ENCODE peak calls at places on chromosome 18, in four cellular contexts. One of them, this sample, is unnamed. For H3K4me1, the result is how much of the 10 kb centered on the place peaks cover.

GRCh38 chr18:47968006-47968676 is 37.7 kb upstream of the SMAD2 start:
- DNase-seq in mammary epithelial cell: no peak
- DNase-seq in A549: peak
- DNase-seq in heart right ventricle: no peak
- DNase-seq in this sample: no peak

GRCh38 chr18:24826605-24827004 is 366.2 kb downstream of the HRH4 start:
- DNase-seq in mammary epithelial cell: no peak
- DNase-seq in A549: no peak
- DNase-seq in heart right ventricle: no peak
- DNase-seq in this sample: no peak

GRCh38 chr18:25261768-25262167 is 90.2 kb downstream of the ZNF521 start:
- DNase-seq in mammary epithelial cell: no peak
- DNase-seq in A549: no peak
- DNase-seq in heart right ventricle: no peak
- DNase-seq in this sample: no peak

GRCh38 chr18:63956755-63957154 is 7.7 kb downstream of the HMSD start:
- DNase-seq in mammary epithelial cell: no peak
- DNase-seq in A549: no peak
- DNase-seq in heart right ventricle: no peak
- DNase-seq in this sample: no peak

GRCh38 chr18:78268226-78268625 is 711.4 kb upstream of the SALL3 start:
- DNase-seq in mammary epithelial cell: no peak
- DNase-seq in A549: no peak
- DNase-seq in heart right ventricle: no peak
- DNase-seq in this sample: no peak

GRCh38 chr18:14086459-14087231 is 45.6 kb downstream of the ZNF519 start:
- DNase-seq in mammary epithelial cell: peak
- DNase-seq in A549: peak
- DNase-seq in heart right ventricle: no peak
- DNase-seq in this sample: no peak

GRCh38 chr18:74818776-74819175 is 221.1 kb downstream of the ZNF407 start:
- DNase-seq in mammary epithelial cell: peak
- DNase-seq in A549: no peak
- DNase-seq in heart right ventricle: no peak
- DNase-seq in this sample: no peak

GRCh38 chr18:73824684-73825083 is 322.9 kb downstream of the FBXO15 start:
- DNase-seq in mammary epithelial cell: no peak
- DNase-seq in A549: no peak
- DNase-seq in heart right ventricle: no peak
- DNase-seq in this sample: no peak

GRCh38 chr18:22521026-22521707 is 103.5 kb upstream of the CTAGE1 start:
- DNase-seq in mammary epithelial cell: no peak
- DNase-seq in A549: no peak
- DNase-seq in heart right ventricle: no peak
- DNase-seq in this sample: no peak

GRCh38 chr18:8367217-8367988 is 241.8 kb upstream of the RAB12 start:
- DNase-seq in mammary epithelial cell: no peak
- DNase-seq in A549: peak
- DNase-seq in heart right ventricle: peak
- DNase-seq in this sample: no peak

GRCh38 chr18:8391068-8391467 is 218.2 kb upstream of the RAB12 start:
- DNase-seq in mammary epithelial cell: no peak
- DNase-seq in A549: no peak
- DNase-seq in heart right ventricle: no peak
- DNase-seq in this sample: no peak

GRCh38 chr18:75140296-75140695 is 68.6 kb downstream of the PTGR3 start:
- DNase-seq in mammary epithelial cell: no peak
- DNase-seq in A549: no peak
- DNase-seq in heart right ventricle: no peak
- DNase-seq in this sample: peak

GRCh38 chr18:13932285-13933025 is 17.1 kb upstream of the MC2R start:
- DNase-seq in mammary epithelial cell: no peak
- DNase-seq in A549: no peak
- DNase-seq in heart right ventricle: no peak
- DNase-seq in this sample: no peak

GRCh38 chr18:3441290-3441689 is 8.7 kb upstream of the TGIF1 start:
- DNase-seq in mammary epithelial cell: no peak
- DNase-seq in A549: peak
- DNase-seq in heart right ventricle: no peak
- DNase-seq in this sample: no peak

GRCh38 chr18:78192044-78192443 is 787.6 kb upstream of the SALL3 start:
- DNase-seq in mammary epithelial cell: no peak
- DNase-seq in A549: no peak
- DNase-seq in heart right ventricle: no peak
- DNase-seq in this sample: no peak

GRCh38 chr18:70705831-70706416 is 417.1 kb downstream of the SOCS6 start:
- DNase-seq in mammary epithelial cell: no peak
- DNase-seq in A549: no peak
- DNase-seq in heart right ventricle: no peak
- DNase-seq in this sample: no peak

DNA sequence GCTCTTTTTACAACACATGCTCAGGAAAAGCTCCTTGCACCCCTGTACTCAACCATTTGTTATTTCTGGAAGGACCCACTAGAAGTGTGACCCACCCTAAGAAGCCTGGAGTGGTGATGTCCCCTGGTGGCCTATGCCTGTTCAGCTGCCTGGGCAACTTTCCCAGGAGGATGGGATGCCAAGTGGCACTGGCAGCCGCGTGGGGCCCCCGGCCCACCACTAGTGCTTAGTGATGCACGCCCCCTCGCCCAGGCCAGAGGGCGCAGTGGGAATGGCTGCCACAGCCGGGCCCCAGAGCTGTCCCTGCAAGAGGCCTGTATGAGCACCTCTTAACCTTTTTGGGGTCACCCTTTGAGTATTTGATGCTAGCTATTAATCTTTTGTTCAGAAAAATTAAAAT is 18.1 kb downstream of the IMPA2 start:
- DNase-seq in mammary epithelial cell: no peak
- DNase-seq in A549: no peak
- DNase-seq in heart right ventricle: no peak
- DNase-seq in this sample: no peak
- H3K4me1 ChIP-seq in mammary epithelial cell: under half
- H3K4me1 ChIP-seq in A549: under half
- H3K4me1 ChIP-seq in heart right ventricle: under half
- H3K4me1 ChIP-seq in this sample: under half

DNA sequence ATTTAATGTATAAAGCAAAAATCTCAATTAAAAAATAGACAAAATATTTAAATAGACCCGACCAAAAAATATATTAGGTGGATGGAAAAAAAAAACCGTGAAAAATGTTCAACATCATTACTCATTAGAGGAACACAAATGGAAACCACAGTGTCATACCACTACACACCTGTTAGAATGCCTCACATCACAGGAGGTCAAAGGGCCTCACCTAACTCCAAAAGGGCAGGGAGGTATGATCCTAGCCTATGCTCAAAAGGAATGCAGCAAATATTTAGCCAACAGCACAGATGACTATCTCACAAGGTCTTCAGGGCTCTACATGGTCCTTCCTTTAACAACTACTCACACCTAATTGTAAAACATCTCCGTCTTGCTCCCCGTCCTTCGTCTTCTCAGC is 185.5 kb upstream of the SETBP1 start:
- DNase-seq in mammary epithelial cell: no peak
- DNase-seq in A549: no peak
- DNase-seq in heart right ventricle: no peak
- DNase-seq in this sample: no peak
- H3K4me1 ChIP-seq in mammary epithelial cell: under half
- H3K4me1 ChIP-seq in A549: under half
- H3K4me1 ChIP-seq in heart right ventricle: under half
- H3K4me1 ChIP-seq in this sample: under half

DNA sequence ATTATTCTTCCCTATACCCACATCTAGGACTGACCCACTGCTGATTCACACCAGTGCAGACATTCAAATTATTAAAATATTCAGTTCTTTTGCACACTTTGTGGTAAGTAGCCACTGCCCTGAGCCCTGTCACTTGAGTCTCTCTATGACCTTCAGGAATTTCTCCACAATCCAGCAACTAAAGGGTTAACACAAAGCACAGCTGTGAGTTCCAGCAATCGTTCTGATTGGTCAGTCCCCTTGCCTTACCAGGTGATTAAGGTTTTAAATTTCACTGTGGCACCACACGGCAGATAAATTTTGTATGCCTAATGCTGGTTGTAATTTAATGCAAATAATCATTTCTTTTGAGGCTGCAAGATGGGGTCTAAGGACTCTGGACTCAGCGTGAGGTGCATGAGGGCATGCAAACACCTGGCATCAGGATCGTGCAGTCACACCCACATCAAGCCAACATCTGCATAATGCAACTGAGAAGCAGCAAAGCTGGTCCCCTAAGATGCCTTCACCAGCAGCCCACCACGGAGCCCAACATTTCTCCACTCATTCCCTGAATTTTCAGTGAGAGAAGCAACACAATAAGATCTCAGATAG is 36.6 kb downstream of the SLC14A1 start:
- DNase-seq in mammary epithelial cell: no peak
- DNase-seq in A549: no peak
- DNase-seq in heart right ventricle: no peak
- DNase-seq in this sample: no peak
- H3K4me1 ChIP-seq in mammary epithelial cell: under half
- H3K4me1 ChIP-seq in A549: under half
- H3K4me1 ChIP-seq in heart right ventricle: under half
- H3K4me1 ChIP-seq in this sample: under half

GRCh38 chr18:77057043-77057442 is 75.5 kb downstream of the MBP start:
- DNase-seq in mammary epithelial cell: no peak
- DNase-seq in A549: no peak
- DNase-seq in heart right ventricle: peak
- DNase-seq in this sample: no peak

GRCh38 chr18:77061291-77061945 is 71.2 kb downstream of the MBP start:
- DNase-seq in mammary epithelial cell: no peak
- DNase-seq in A549: no peak
- DNase-seq in heart right ventricle: no peak
- DNase-seq in this sample: no peak

GRCh38 chr18:77061946-77062517 is 70.6 kb downstream of the MBP start:
- DNase-seq in mammary epithelial cell: no peak
- DNase-seq in A549: no peak
- DNase-seq in heart right ventricle: no peak
- DNase-seq in this sample: peak

GRCh38 chr18:77058186-77058847 is 74.3 kb downstream of the MBP start:
- DNase-seq in mammary epithelial cell: no peak
- DNase-seq in A549: no peak
- DNase-seq in heart right ventricle: peak
- DNase-seq in this sample: no peak

GRCh38 chr18:77059294-77059916 is 73.2 kb downstream of the MBP start:
- DNase-seq in mammary epithelial cell: peak
- DNase-seq in A549: peak
- DNase-seq in heart right ventricle: no peak
- DNase-seq in this sample: no peak
- H3K4me1 ChIP-seq in mammary epithelial cell: under half
- H3K4me1 ChIP-seq in A549: under half
- H3K4me1 ChIP-seq in heart right ventricle: half or more
- H3K4me1 ChIP-seq in this sample: under half

This sample was measured in right atrium auricular region.